ENCODE peak calls at places on chromosomes 5 and 9, in four cellular contexts. W is hepatocyte, S is HCT116, U is H1. P is an unnamed sample.

GRCh38 chr9:93865245-93865644 is 89.9 kb downstream of the BARX1 start:
- DNase-seq in S (no peak), W (no peak), U (no peak), P (no peak)

GRCh38 chr9:133238851-133239532 is 29.9 kb upstream of the OBP2B start:
- DNase-seq in S (peak), U (peak), W (peak), P (peak)

GRCh38 chr9:105475302-105475701 is 27.5 kb downstream of the FSD1L start:
- DNase-seq in U (no peak), W (peak), S (no peak), P (peak)

GRCh38 chr5:142769251-142769792 is 855 bp upstream of the ARHGAP26 start:
- DNase-seq in U (no peak), S (no peak), W (peak), P (no peak)

GRCh38 chr5:178271231-178271630 is 38.6 kb upstream of the PHYKPL start:
- DNase-seq in S (no peak), W (no peak), U (no peak), P (no peak)

GRCh38 chr5:10432059-10433008 is 9.3 kb upstream of the ROPN1L start:
- DNase-seq in U (no peak), S (no peak), W (no peak), P (no peak)

GRCh38 chr5:14568333-14568732 is 13.3 kb upstream of the OTULINL start:
- DNase-seq in S (no peak), W (no peak), U (no peak), P (no peak)

GRCh38 chr5:80238778-80239679 is 16.8 kb downstream of the SERINC5 start:
- DNase-seq in W (no peak), S (no peak), U (no peak), P (no peak)

GRCh38 chr5:14946813-14947640 is 75.4 kb upstream of the ANKH start:
- DNase-seq in U (no peak), W (peak), S (peak), P (peak)

GRCh38 chr9:35972093-35972492 is 14.1 kb upstream of the OR2S2 start:
- DNase-seq in S (no peak), W (no peak), U (peak), P (no peak)

GRCh38 chr5:153617190-153617589 is 126.7 kb downstream of the GRIA1 start:
- DNase-seq in U (no peak), S (no peak), W (no peak), P (no peak)

GRCh38 chr5:141785667-141786066 is 92.5 kb downstream of the PCDH1 start:
- DNase-seq in U (no peak), W (no peak), S (no peak), P (no peak)

GRCh38 chr9:121447341-121447834 is 52.3 kb downstream of the GGTA1 start:
- DNase-seq in S (no peak), U (no peak), W (no peak), P (no peak)

GRCh38 chr5:17118631-17119030 is 98.8 kb upstream of the BASP1 start:
- DNase-seq in W (peak), U (no peak), S (peak), P (peak)

GRCh38 chr5:40606077-40606765 is 73.5 kb upstream of the PTGER4 start:
- DNase-seq in U (no peak), W (no peak), S (no peak), P (no peak)

GRCh38 chr9:8727191-8727590 is 927.6 kb upstream of the DMAC1 start:
- DNase-seq in W (no peak), U (no peak), S (no peak), P (no peak)

GRCh38 chr5:4295663-4296339 is 700.2 kb downstream of the IRX1 start:
- DNase-seq in S (no peak), U (peak), W (peak), P (no peak)

GRCh38 chr5:76270214-76270613 is 132.9 kb upstream of the IQGAP2 start:
- DNase-seq in U (no peak), S (no peak), W (no peak), P (peak)

GRCh38 chr9:108550111-108550510 is 305.7 kb downstream of the ACTL7B start:
- DNase-seq in U (no peak), S (no peak), W (no peak), P (no peak)

GRCh38 chr5:179822059-179822432 is 1.3 kb downstream of the SQSTM1 start:
- DNase-seq in S (no peak), U (no peak), W (no peak), P (no peak)

GRCh38 chr5:128765448-128766061 is 199.7 kb upstream of the SLC27A6 start:
- DNase-seq in W (no peak), S (no peak), U (no peak), P (no peak)

GRCh38 chr5:135335031-135335828 is 63.8 kb downstream of the MACROH2A1 start:
- DNase-seq in U (no peak), W (no peak), S (no peak), P (no peak)

GRCh38 chr5:79806741-79807140 is 117.1 kb downstream of the CMYA5 start:
- DNase-seq in W (no peak), U (no peak), S (no peak), P (no peak)

GRCh38 chr5:92749943-92750342 is 831.1 kb downstream of the NR2F1-AS1 start:
- DNase-seq in U (no peak), S (peak), W (peak), P (peak)